ENCODE peak calls at places on chromosomes 2 and 18, in nine cellular contexts. B is neural progenitor cell, U is ascending aorta, E is fibroblast of mammary gland, D is DND-41, V is GM12865, N is AG04450, F is GM13976, I is astrocyte of the spinal cord. J is an unnamed sample.
A peak's percentile ranks its signal among the peaks of the same experiment; 100 is the strongest.

GRCh38 chr18:35073186-35074105 is 32.2 kb downstream of the MAPRE2 start:
- DNase-seq in B (no peak), U (no peak), E (peak; percentile 65), D (no peak), V (no peak), N (no peak), F (no peak), I (peak; percentile 50), J (no peak)

GRCh38 chr2:203122317-203122998 is 107.8 kb downstream of the NBEAL1 start:
- DNase-seq in B (no peak), U (no peak), E (no peak), D (no peak), V (peak; percentile 7), N (no peak), F (no peak), I (no peak), J (no peak)

GRCh38 chr2:183607995-183608394 is 483.8 kb downstream of the NUP35 start:
- DNase-seq in B (no peak), U (no peak), E (no peak), D (no peak), V (no peak), N (no peak), F (no peak), I (no peak), J (no peak)

GRCh38 chr2:109386004-109386695 is 227.6 kb downstream of the SEPTIN10 start:
- DNase-seq in B (peak; percentile 72), U (peak; percentile 1), E (no peak), D (no peak), V (no peak), N (no peak), F (no peak), I (peak; percentile 28), J (no peak)

GRCh38 chr18:55014095-55014494 is 54.8 kb upstream of the CCDC68 start:
- DNase-seq in B (no peak), U (no peak), E (no peak), D (no peak), V (peak; percentile 12), N (no peak), F (no peak), I (no peak), J (no peak)

GRCh38 chr2:189751080-189751658 is 11.4 kb downstream of the OSGEPL1 start:
- DNase-seq in B (peak; percentile 56), U (no peak), E (peak; percentile 45), D (peak; percentile 33), V (peak; percentile 42), N (no peak), F (peak; percentile 38), I (peak; percentile 23), J (peak; percentile 27)

GRCh38 chr2:24855703-24856102 is 62.5 kb downstream of the CENPO start:
- DNase-seq in B (peak; percentile 23), U (no peak), E (peak; percentile 83), D (no peak), V (no peak), N (no peak), F (no peak), I (peak; percentile 61), J (no peak)

GRCh38 chr2:236735742-236736360 is 166.2 kb downstream of the ACKR3 start:
- DNase-seq in B (peak; percentile 34), U (no peak), E (no peak), D (no peak), V (no peak), N (no peak), F (no peak), I (no peak), J (no peak)

GRCh38 chr2:241317391-241317790 is 1.7 kb downstream of the SEPTIN2 start:
- DNase-seq in B (no peak), U (no peak), E (no peak), D (no peak), V (no peak), N (no peak), F (no peak), I (no peak), J (no peak)

GRCh38 chr2:186991766-186992417 is 142.9 kb upstream of the ZSWIM2 start:
- DNase-seq in B (no peak), U (no peak), E (no peak), D (no peak), V (no peak), N (no peak), F (no peak), I (peak; percentile 30), J (no peak)

GRCh38 chr2:112031916-112032582 is 23.0 kb upstream of the TMEM87B start:
- DNase-seq in B (peak; percentile 30), U (no peak), E (peak; percentile 42), D (peak; percentile 58), V (peak; percentile 18), N (no peak), F (no peak), I (no peak), J (no peak)

GRCh38 chr2:8456149-8457091 is 225.4 kb upstream of the ID2 start:
- DNase-seq in B (no peak), U (no peak), E (no peak), D (peak; percentile 86), V (peak; percentile 57), N (no peak), F (peak; percentile 66), I (no peak), J (peak; percentile 63)

GRCh38 chr2:232365621-232366321 is 12.8 kb upstream of the ALPP start:
- DNase-seq in B (peak; percentile 67), U (no peak), E (no peak), D (no peak), V (peak; percentile 26), N (peak; percentile 8), F (no peak), I (peak; percentile 19), J (no peak)

GRCh38 chr2:8086796-8087479 is 594.9 kb upstream of the ID2 start:
- DNase-seq in B (no peak), U (no peak), E (peak; percentile 99), D (no peak), V (no peak), N (peak; percentile 85), F (no peak), I (peak; percentile 96), J (no peak)

GRCh38 chr2:96824079-96824870 is 8.2 kb downstream of the CNNM3 start:
- DNase-seq in B (no peak), U (no peak), E (no peak), D (no peak), V (no peak), N (peak; percentile 41), F (no peak), I (peak; percentile 56), J (no peak)

GRCh38 chr2:176483901-176484568 is 214.8 kb downstream of the MTX2 start:
- DNase-seq in B (no peak), U (no peak), E (peak; percentile 37), D (no peak), V (no peak), N (no peak), F (no peak), I (no peak), J (no peak)

GRCh38 chr2:102056079-102056581 is 64.4 kb downstream of the IL1R2 start:
- DNase-seq in B (no peak), U (no peak), E (no peak), D (no peak), V (no peak), N (no peak), F (no peak), I (no peak), J (no peak)

GRCh38 chr2:134706587-134707329 is 12.0 kb downstream of the TMEM163 start:
- DNase-seq in B (no peak), U (no peak), E (no peak), D (no peak), V (no peak), N (no peak), F (no peak), I (no peak), J (no peak)

DNA sequence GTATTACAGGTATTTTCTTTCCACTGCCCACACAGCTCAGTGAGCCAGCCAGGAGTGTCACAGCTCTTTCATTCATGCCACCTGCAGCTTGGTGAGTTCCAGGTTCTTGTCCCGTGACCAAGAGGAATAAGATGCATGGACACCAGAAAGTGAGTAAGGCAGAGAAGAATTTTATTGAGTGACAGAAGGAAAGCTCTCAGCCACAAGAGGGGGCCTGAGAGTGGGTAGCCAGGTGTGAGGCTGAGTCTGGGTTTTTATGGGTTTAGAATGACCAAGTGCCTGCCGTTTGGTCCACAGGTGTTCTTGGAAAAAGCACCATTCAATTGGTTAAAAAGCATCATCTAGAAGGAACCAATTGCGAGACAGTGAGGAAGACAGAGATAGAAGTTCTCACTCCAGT is 1097.1 kb upstream of the SLC39A10 start:
- DNase-seq in B (peak; percentile 5), U (no peak), E (no peak), D (no peak), V (no peak), N (no peak), F (no peak), I (no peak), J (no peak)
- TF ChIP-seq CTCF in B (peak; percentile 47), U (no peak), E (no peak), D (no peak), V (peak; percentile 8), N (no peak), F (no peak), I (peak; percentile 4), J (no peak)

GRCh38 chr2:59301466-59302402 is 1060.6 kb upstream of the FANCL start:
- DNase-seq in B (peak; percentile 75), U (no peak), E (peak; percentile 75), D (peak; percentile 59), V (peak; percentile 45), N (peak; percentile 37), F (peak; percentile 3), I (peak; percentile 65), J (peak; percentile 8)
- TF ChIP-seq CTCF in B (peak; percentile 65), U (no peak), E (peak; percentile 44), D (peak; percentile 84), V (peak; percentile 50), N (peak; percentile 54), F (peak; percentile 37), I (peak; percentile 50), J (peak; percentile 59)

GRCh38 chr2:206840999-206841398 is 75.6 kb downstream of the FASTKD2 start:
- DNase-seq in B (no peak), U (no peak), E (no peak), D (no peak), V (no peak), N (no peak), F (no peak), I (no peak), J (no peak)
- TF ChIP-seq CTCF in B (peak; percentile 36), U (no peak), E (no peak), D (no peak), V (no peak), N (no peak), F (no peak), I (no peak), J (no peak)

DNA sequence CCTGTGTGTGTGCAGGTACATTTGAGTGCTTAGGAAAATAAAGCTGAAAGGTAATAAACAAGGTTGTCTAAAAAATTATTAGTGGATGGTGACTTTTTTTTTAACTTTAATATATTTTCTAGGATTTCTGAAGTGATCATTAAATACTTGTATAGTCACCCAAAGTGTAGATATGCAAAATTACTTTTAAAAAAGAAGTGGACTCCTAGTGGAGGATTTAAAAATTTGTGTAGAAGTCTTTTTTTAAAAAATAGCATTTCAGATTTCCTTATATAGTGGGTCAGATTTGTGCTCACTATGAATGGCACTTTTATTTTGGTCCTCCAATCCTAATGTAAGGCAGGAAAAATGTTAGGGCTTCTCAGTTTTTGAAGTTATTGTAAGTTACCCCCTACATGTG is 3.9 kb downstream of the GORASP2 start:
- DNase-seq in B (no peak), U (no peak), E (no peak), D (no peak), V (no peak), N (no peak), F (no peak), I (no peak), J (no peak)
- TF ChIP-seq CTCF in B (no peak), U (no peak), E (no peak), D (no peak), V (no peak), N (no peak), F (no peak), I (no peak), J (no peak)

GRCh38 chr2:168350380-168350779 is 103.0 kb upstream of the STK39 start:
- DNase-seq in B (no peak), U (no peak), E (peak; percentile 5), D (no peak), V (no peak), N (no peak), F (no peak), I (no peak), J (no peak)
- TF ChIP-seq CTCF in B (no peak), U (no peak), E (peak; percentile 7), D (no peak), V (no peak), N (peak; percentile 8), F (no peak), I (no peak), J (no peak)

J was measured in GM13977.